ENCODE peak calls at places on chromosomes 11 and 22, in five cellular contexts. One of them, this sample, is unnamed.
A peak's percentile ranks its signal among the peaks of the same experiment; 100 is the strongest.

GRCh38 chr11:112584674-112585073 is 324.0 kb upstream of the PLET1 start:
- DNase-seq in SHP77 treated with DMSO at 0.1 percent for 48 hours: no peak
- DNase-seq in glutamatergic neuron: no peak
- DNase-seq in NCI-H82: peak; percentile 31
- DNase-seq in nucleus accumbens: no peak
- DNase-seq in this sample: peak; percentile 54

GRCh38 chr11:66080055-66080817 is 10.2 kb downstream of the PACS1 start:
- DNase-seq in glutamatergic neuron: no peak
- DNase-seq in SHP77 treated with DMSO at 0.1 percent for 48 hours: no peak
- DNase-seq in NCI-H82: no peak
- DNase-seq in nucleus accumbens: no peak
- DNase-seq in this sample: no peak

GRCh38 chr11:45110562-45110961 is 35.9 kb upstream of the PRDM11 start:
- DNase-seq in nucleus accumbens: no peak
- DNase-seq in glutamatergic neuron: no peak
- DNase-seq in SHP77 treated with DMSO at 0.1 percent for 48 hours: peak; percentile 53
- DNase-seq in NCI-H82: peak; percentile 77
- DNase-seq in this sample: peak; percentile 50

GRCh38 chr11:58316142-58316541 is 42.7 kb downstream of the OR5B17 start:
- DNase-seq in nucleus accumbens: no peak
- DNase-seq in glutamatergic neuron: no peak
- DNase-seq in NCI-H82: no peak
- DNase-seq in SHP77 treated with DMSO at 0.1 percent for 48 hours: no peak
- DNase-seq in this sample: no peak

GRCh38 chr22:37274380-37274862 is 7.9 kb upstream of the CYTH4 start:
- DNase-seq in glutamatergic neuron: no peak
- DNase-seq in nucleus accumbens: peak; percentile 10
- DNase-seq in SHP77 treated with DMSO at 0.1 percent for 48 hours: no peak
- DNase-seq in NCI-H82: no peak
- DNase-seq in this sample: no peak

GRCh38 chr11:92424281-92424680 is 199.7 kb downstream of the FAT3 start:
- DNase-seq in glutamatergic neuron: no peak
- DNase-seq in nucleus accumbens: no peak
- DNase-seq in NCI-H82: no peak
- DNase-seq in SHP77 treated with DMSO at 0.1 percent for 48 hours: no peak
- DNase-seq in this sample: no peak

GRCh38 chr22:19984201-19984753 is 32.3 kb downstream of the ARVCF start:
- DNase-seq in NCI-H82: no peak
- DNase-seq in SHP77 treated with DMSO at 0.1 percent for 48 hours: peak; percentile 71
- DNase-seq in glutamatergic neuron: no peak
- DNase-seq in nucleus accumbens: no peak
- DNase-seq in this sample: peak; percentile 50

GRCh38 chr22:35839811-35840739 is 122.4 kb downstream of the APOL5 start:
- DNase-seq in nucleus accumbens: peak; percentile 46
- DNase-seq in SHP77 treated with DMSO at 0.1 percent for 48 hours: peak; percentile 94
- DNase-seq in NCI-H82: peak; percentile 97
- DNase-seq in glutamatergic neuron: peak; percentile 90
- DNase-seq in this sample: peak; percentile 96

GRCh38 chr22:20316217-20316843 is 3.5 kb downstream of the DGCR6L start:
- DNase-seq in NCI-H82: no peak
- DNase-seq in SHP77 treated with DMSO at 0.1 percent for 48 hours: no peak
- DNase-seq in glutamatergic neuron: no peak
- DNase-seq in nucleus accumbens: no peak
- DNase-seq in this sample: no peak

This sample was measured in WERI-Rb-1.